ENCODE peak calls at places on chromosomes 1 and 21, in five cellular contexts. I is dorsolateral prefrontal cortex, N is adipocyte, M is stomach, H is tibial artery. G is an unnamed sample.

GRCh38 chr1:19083081-19083480 is 126.6 kb upstream of the IFFO2 start:
- DNase-seq in M (no peak), H (no peak), N (no peak), I (no peak), G (no peak)

GRCh38 chr1:43868741-43869067 is 64.9 kb upstream of the ARTN start:
- DNase-seq in N (peak; percentile 65), M (no peak), H (no peak), I (no peak), G (no peak)

GRCh38 chr1:8818325-8818775 is 910 bp upstream of the RERE start:
- DNase-seq in M (peak; percentile 60), N (peak; percentile 80), H (peak; percentile 66), I (peak; percentile 18), G (no peak)

GRCh38 chr1:176701151-176701866 is 238.3 kb downstream of the PAPPA2 start:
- DNase-seq in N (no peak), H (no peak), I (no peak), M (no peak), G (no peak)

GRCh38 chr1:59020151-59020997 is 236.5 kb upstream of the JUN start:
- DNase-seq in I (no peak), H (peak; percentile 71), M (peak; percentile 56), N (peak; percentile 79), G (no peak)

GRCh38 chr1:211259596-211260126 is 495 bp downstream of the RCOR3 start:
- DNase-seq in M (no peak), H (peak; percentile 45), N (no peak), I (no peak), G (no peak)

GRCh38 chr1:155251566-155251965 is 3.7 kb downstream of the ENTREP3 start:
- DNase-seq in M (no peak), N (no peak), I (no peak), H (no peak), G (no peak)

GRCh38 chr1:23809751-23810171 is 9.2 kb upstream of the GALE start:
- DNase-seq in H (peak; percentile 62), N (peak; percentile 64), I (no peak), M (peak; percentile 85), G (no peak)

GRCh38 chr1:35282172-35282571 is 13.7 kb downstream of the ZMYM4 start:
- DNase-seq in M (no peak), I (no peak), H (no peak), N (no peak), G (no peak)

GRCh38 chr1:12697406-12697805 is 18.5 kb upstream of the AADACL3 start:
- DNase-seq in I (no peak), H (no peak), N (peak; percentile 7), M (no peak), G (no peak)

GRCh38 chr1:116411784-116412479 is 38.9 kb downstream of the ATP1A1 start:
- DNase-seq in N (peak; percentile 15), I (no peak), M (no peak), H (no peak), G (no peak)

GRCh38 chr1:210407207-210407886 is 78.6 kb downstream of the HHAT start:
- DNase-seq in M (peak; percentile 77), I (peak; percentile 76), H (peak; percentile 56), N (peak; percentile 88), G (no peak)

GRCh38 chr1:19154876-19155275 is 55.2 kb downstream of the UBR4 start:
- DNase-seq in M (no peak), N (no peak), H (no peak), I (no peak), G (no peak)

GRCh38 chr1:91844862-91845528 is 41.0 kb downstream of the TGFBR3 start:
- DNase-seq in M (peak; percentile 27), I (no peak), N (peak; percentile 98), H (peak; percentile 82), G (peak; percentile 85)

GRCh38 chr1:199163277-199164069 is 524.6 kb downstream of the PTPRC start:
- DNase-seq in I (no peak), N (no peak), H (no peak), M (no peak), G (no peak)

GRCh38 chr1:228226956-228227791 is 19.3 kb downstream of the OBSCN start:
- DNase-seq in M (no peak), N (peak; percentile 49), H (no peak), I (no peak), G (no peak)

GRCh38 chr1:20105856-20106255 is 13.5 kb downstream of the PLA2G2D start:
- DNase-seq in N (no peak), H (no peak), M (no peak), I (no peak), G (no peak)

GRCh38 chr1:107702946-107703571 is 261.9 kb downstream of the VAV3 start:
- DNase-seq in H (no peak), N (peak; percentile 86), M (no peak), I (no peak), G (no peak)

GRCh38 chr1:60916178-60916577 is 166.2 kb upstream of the NFIA start:
- DNase-seq in N (no peak), H (no peak), I (no peak), M (no peak), G (no peak)

GRCh38 chr1:238469146-238469601 is 578.5 kb upstream of the ZP4 start:
- DNase-seq in N (peak; percentile 28), H (no peak), I (no peak), M (no peak), G (no peak)

GRCh38 chr1:39895096-39895495 is 6.6 kb downstream of the MYCL start:
- DNase-seq in N (no peak), H (no peak), M (no peak), I (no peak), G (no peak)

DNA sequence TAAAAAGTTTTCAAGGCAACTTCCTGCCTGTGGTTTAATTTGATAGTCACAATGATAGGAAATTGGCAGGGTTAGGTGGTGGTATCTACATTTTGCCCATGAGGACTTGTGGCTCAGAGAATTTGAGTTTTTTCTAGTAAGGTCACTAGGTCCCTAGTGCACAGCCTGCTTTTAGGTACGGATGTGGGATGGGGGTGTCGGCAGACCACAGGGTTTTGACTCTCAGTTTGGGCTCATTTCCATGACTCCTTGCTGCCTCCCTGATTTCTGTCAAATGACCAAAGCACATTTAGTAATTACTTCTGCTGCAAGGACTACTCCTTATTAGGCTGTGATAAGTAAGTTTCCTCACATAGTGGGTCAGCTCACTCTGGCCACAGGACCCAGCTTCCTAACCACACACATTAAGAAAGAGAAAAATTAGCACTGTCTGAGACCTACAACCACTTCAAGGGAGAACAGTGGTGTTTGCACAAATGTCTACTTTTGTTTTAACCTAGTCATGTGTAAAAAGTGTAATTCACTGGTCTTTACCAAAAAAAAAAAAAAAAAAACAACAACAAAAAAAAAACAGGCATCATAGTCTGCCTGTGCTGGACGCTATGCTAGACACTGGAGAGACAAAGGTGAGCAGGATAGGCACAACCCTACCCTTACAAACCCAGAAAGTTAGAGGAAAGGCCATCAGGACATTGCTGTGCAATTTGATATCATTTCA is 43.7 kb downstream of the MRPL39 start:
- DNase-seq in I (no peak), N (no peak), M (no peak), H (no peak), G (no peak)
- H3K4me3 ChIP-seq in I (no peak overlapping the region), N (no peak overlapping the region), M (peak overlapping the region; percentile 53), H (no peak overlapping the region), G (no peak overlapping the region)

GRCh38 chr1:203272633-203273205 is 32.6 kb upstream of the BTG2 start:
- DNase-seq in N (no peak), M (no peak), H (no peak), I (no peak), G (no peak)

GRCh38 chr1:203274603-203275381 is 30.5 kb upstream of the BTG2 start:
- DNase-seq in I (peak; percentile 76), M (no peak), H (peak; percentile 90), N (peak; percentile 9), G (peak; percentile 92)

GRCh38 chr1:203271962-203272632 is 33.2 kb upstream of the BTG2 start:
- DNase-seq in H (no peak), M (no peak), N (no peak), I (no peak), G (peak; percentile 76)

GRCh38 chr1:203273869-203274602 is 31.3 kb upstream of the BTG2 start:
- DNase-seq in H (peak; percentile 62), N (no peak), I (no peak), M (peak; percentile 54), G (no peak)

DNA sequence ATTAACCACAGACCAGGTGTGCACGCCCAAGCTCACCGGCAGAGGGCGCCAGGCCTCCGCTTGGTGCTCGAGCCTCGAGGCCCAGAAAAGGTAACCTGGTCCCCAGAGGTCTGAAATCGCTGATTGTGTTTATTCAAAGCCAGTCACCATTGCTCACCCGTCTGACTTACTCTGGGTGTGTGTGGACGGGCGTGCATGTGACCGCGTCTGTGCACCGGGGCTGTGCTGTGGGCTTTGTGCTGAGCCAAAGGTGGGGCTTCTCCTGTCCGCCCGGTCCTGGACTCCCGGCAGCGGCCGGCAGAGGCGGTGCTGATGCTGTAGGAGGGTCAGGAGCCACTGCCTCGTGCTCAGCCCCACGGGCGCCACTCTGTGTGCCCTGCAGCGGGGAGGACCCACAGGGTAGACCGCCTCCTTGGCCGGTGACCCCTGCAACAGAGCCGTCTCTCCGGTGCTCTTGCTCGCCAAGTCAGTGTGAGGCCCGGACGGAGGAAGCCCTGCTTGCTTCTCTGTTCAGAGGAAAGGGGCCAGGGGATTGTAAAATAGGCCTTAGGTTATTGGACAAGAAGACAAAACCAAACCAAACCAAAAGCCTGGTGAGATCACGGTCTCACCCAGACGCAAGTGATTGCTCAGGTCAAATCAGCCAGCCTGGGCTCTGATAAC is 32.0 kb upstream of the BTG2 start:
- DNase-seq in N (peak; percentile 92), M (peak; percentile 95), H (peak; percentile 94), I (peak; percentile 93), G (peak; percentile 94)
- H3K4me3 ChIP-seq in N (peak overlapping the region; percentile 45), M (peak overlapping the region; percentile 27), H (peak overlapping the region; percentile 36), I (peak overlapping the region; percentile 47), G (peak overlapping the region; percentile 65)

GRCh38 chr1:229403573-229403972 is 30.3 kb downstream of the ACTA1 start:
- DNase-seq in I (no peak), M (no peak), H (no peak), N (no peak), G (no peak)

GRCh38 chr1:229408458-229409037 is 25.3 kb downstream of the ACTA1 start:
- DNase-seq in N (peak; percentile 5), M (no peak), I (no peak), H (no peak), G (no peak)

GRCh38 chr1:229409616-229410369 is 24.1 kb downstream of the ACTA1 start:
- DNase-seq in H (no peak), I (no peak), M (no peak), N (no peak), G (no peak)

GRCh38 chr1:229407206-229408026 is 26.5 kb downstream of the ACTA1 start:
- DNase-seq in H (no peak), M (no peak), N (peak; percentile 33), I (no peak), G (no peak)

GRCh38 chr1:229406798-229407197 is 27.1 kb downstream of the ACTA1 start:
- DNase-seq in I (no peak), M (no peak), N (no peak), H (no peak), G (no peak)
- H3K4me3 ChIP-seq in I (peak overlapping the region; percentile 37), M (peak overlapping the region; percentile 27), N (no peak overlapping the region), H (peak overlapping the region; percentile 38), G (peak overlapping the region; percentile 71)

DNA sequence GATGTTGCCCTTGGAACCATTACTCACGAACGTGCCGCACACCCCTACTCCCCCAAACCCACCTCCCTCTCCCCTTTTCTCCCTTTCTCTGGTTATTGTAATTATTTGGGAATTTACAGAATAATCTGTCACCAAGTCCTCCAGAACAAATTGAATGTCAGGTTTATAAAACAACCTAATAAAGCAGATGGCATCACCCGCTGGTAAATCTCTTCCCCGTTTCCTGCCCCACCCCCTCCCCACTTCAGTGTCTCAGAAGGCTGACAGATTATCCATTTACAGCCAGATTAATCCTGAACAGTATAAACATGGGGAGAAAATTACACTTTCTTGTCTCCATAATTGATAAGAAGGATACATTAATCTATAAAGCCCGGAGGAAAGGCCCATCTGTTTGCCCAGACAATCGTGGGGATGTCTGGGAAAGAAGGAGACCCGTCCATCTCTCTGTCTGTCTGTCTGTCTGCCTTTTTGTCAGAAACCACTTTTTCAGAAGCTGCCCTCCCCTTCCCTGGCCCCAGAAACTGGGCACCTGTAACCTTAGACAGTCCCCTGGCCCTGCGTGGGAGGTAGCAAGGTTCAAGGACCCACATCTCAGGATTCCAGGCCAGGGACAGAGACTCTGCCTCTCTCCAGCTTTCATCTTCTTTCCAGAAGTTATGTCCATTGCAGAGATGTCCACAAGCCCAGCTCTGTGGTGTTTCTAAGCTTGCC is 60.7 kb upstream of the CD34 start:
- DNase-seq in N (no peak), M (no peak), I (no peak), H (no peak), G (no peak)
- H3K4me3 ChIP-seq in N (no peak overlapping the region), M (no peak overlapping the region), I (no peak overlapping the region), H (no peak overlapping the region), G (no peak overlapping the region)

G was measured in coronary artery.